ENCODE peak calls at places on chromosomes 13 and 19, in nine cellular contexts. S is lung, F is HFF-Myc, J is fibroblast of mammary gland, U is astrocyte of the spinal cord, N is right lobe of liver, X is fibroblast of pulmonary artery, T is fibroblast of lung, B is Panc1. Y is an unnamed sample.

GRCh38 chr13:110538632-110539031 is 22.9 kb downstream of the RAB20 start:
- DNase-seq in S (no peak), F (no peak), J (peak; percentile 27), U (no peak), N (peak; percentile 47), X (peak; percentile 58), T (no peak), B (no peak), Y (no peak)

GRCh38 chr19:19385900-19386339 is 19.6 kb upstream of the GATAD2A start:
- DNase-seq in S (peak; percentile 48), F (no peak), J (no peak), U (no peak), N (peak; percentile 73), X (no peak), T (peak; percentile 42), B (no peak), Y (no peak)

GRCh38 chr13:28415994-28416411 is 78.9 kb downstream of the FLT1 start:
- DNase-seq in S (no peak), F (no peak), J (no peak), U (no peak), N (no peak), X (no peak), T (no peak), B (no peak), Y (no peak)

GRCh38 chr13:60158321-60158801 is 5.4 kb downstream of the DIAPH3 start:
- DNase-seq in S (no peak), F (no peak), J (no peak), U (no peak), N (no peak), X (no peak), T (no peak), B (no peak), Y (peak; percentile 74)

GRCh38 chr19:6103217-6103644 is 7.1 kb downstream of the RFX2 start:
- DNase-seq in S (peak; percentile 87), F (no peak), J (peak; percentile 92), U (peak; percentile 88), N (peak; percentile 64), X (peak; percentile 95), T (peak; percentile 94), B (no peak), Y (no peak)

GRCh38 chr19:17881701-17882100 is 10.0 kb downstream of the SLC5A5 start:
- DNase-seq in S (no peak), F (no peak), J (no peak), U (no peak), N (no peak), X (no peak), T (no peak), B (no peak), Y (no peak)

GRCh38 chr13:40547545-40548322 is 118.7 kb downstream of the FOXO1 start:
- DNase-seq in S (no peak), F (no peak), J (peak; percentile 60), U (no peak), N (no peak), X (peak; percentile 35), T (no peak), B (no peak), Y (no peak)

GRCh38 chr19:13104848-13105646 is 2.4 kb upstream of the LYL1 start:
- DNase-seq in S (no peak), F (no peak), J (no peak), U (no peak), N (peak; percentile 48), X (no peak), T (no peak), B (no peak), Y (no peak)

GRCh38 chr13:35926859-35927530 is 204.2 kb downstream of the DCLK1 start:
- DNase-seq in S (no peak), F (no peak), J (no peak), U (no peak), N (no peak), X (no peak), T (peak; percentile 14), B (no peak), Y (no peak)

GRCh38 chr13:50524540-50524939 is 319.0 kb downstream of the DLEU7 start:
- DNase-seq in S (no peak), F (no peak), J (no peak), U (no peak), N (peak; percentile 62), X (no peak), T (no peak), B (no peak), Y (no peak)

GRCh38 chr19:31249217-31249616 is 100.0 kb downstream of the TSHZ3 start:
- DNase-seq in S (no peak), F (no peak), J (no peak), U (no peak), N (no peak), X (no peak), T (no peak), B (no peak), Y (no peak)

GRCh38 chr19:56947206-56947605 is 106.7 kb upstream of the PEG3 start:
- DNase-seq in S (no peak), F (no peak), J (no peak), U (no peak), N (no peak), X (no peak), T (no peak), B (no peak), Y (no peak)

GRCh38 chr13:34793301-34793700 is 148.8 kb upstream of the NBEA start:
- DNase-seq in S (no peak), F (no peak), J (no peak), U (no peak), N (no peak), X (no peak), T (no peak), B (no peak), Y (no peak)

GRCh38 chr19:6536138-6536671 is 5.4 kb downstream of the TNFSF9 start:
- DNase-seq in S (peak; percentile 73), F (no peak), J (peak; percentile 41), U (peak; percentile 13), N (no peak), X (peak; percentile 38), T (peak; percentile 36), B (no peak), Y (no peak)

GRCh38 chr13:109275848-109276247 is 510.5 kb downstream of the IRS2 start:
- DNase-seq in S (no peak), F (no peak), J (peak; percentile 31), U (peak; percentile 25), N (no peak), X (no peak), T (peak; percentile 48), B (no peak), Y (no peak)

GRCh38 chr19:43774103-43774939 is 6.5 kb downstream of the KCNN4 start:
- DNase-seq in S (peak; percentile 74), F (no peak), J (peak; percentile 56), U (no peak), N (peak; percentile 73), X (peak; percentile 57), T (peak; percentile 72), B (no peak), Y (no peak)

GRCh38 chr13:98650376-98651107 is 73.6 kb upstream of the STK24 start:
- DNase-seq in S (no peak), F (no peak), J (no peak), U (no peak), N (peak; percentile 37), X (no peak), T (no peak), B (no peak), Y (no peak)

GRCh38 chr19:16457195-16457953 is 14.4 kb downstream of the EPS15L1 start:
- DNase-seq in S (no peak), F (no peak), J (peak; percentile 53), U (no peak), N (peak; percentile 27), X (peak; percentile 53), T (peak; percentile 61), B (no peak), Y (no peak)

GRCh38 chr19:29672933-29673336 is 7.7 kb downstream of the PLEKHF1 start:
- DNase-seq in S (no peak), F (no peak), J (no peak), U (no peak), N (no peak), X (no peak), T (no peak), B (no peak), Y (no peak)

GRCh38 chr13:95902736-95903135 is 150.5 kb downstream of the UGGT2 start:
- DNase-seq in S (no peak), F (no peak), J (no peak), U (no peak), N (no peak), X (peak; percentile 40), T (peak; percentile 8), B (no peak), Y (no peak)

GRCh38 chr19:29583196-29584006 is 22.7 kb upstream of the POP4 start:
- DNase-seq in S (no peak), F (no peak), J (peak; percentile 44), U (no peak), N (no peak), X (peak; percentile 45), T (peak; percentile 20), B (no peak), Y (no peak)

GRCh38 chr13:40123962-40124647 is 468.6 kb downstream of the COG6 start:
- DNase-seq in S (no peak), F (no peak), J (no peak), U (no peak), N (no peak), X (no peak), T (no peak), B (no peak), Y (no peak)

GRCh38 chr19:40009674-40010073 is 12.8 kb downstream of the ZNF546 start:
- DNase-seq in S (no peak), F (no peak), J (no peak), U (no peak), N (no peak), X (no peak), T (no peak), B (no peak), Y (no peak)
- TF ChIP-seq CTCF in S (no peak), F (no peak), J (no peak), U (no peak), N (no peak), X (no peak), T (no peak), B (no peak), Y (no peak)

DNA sequence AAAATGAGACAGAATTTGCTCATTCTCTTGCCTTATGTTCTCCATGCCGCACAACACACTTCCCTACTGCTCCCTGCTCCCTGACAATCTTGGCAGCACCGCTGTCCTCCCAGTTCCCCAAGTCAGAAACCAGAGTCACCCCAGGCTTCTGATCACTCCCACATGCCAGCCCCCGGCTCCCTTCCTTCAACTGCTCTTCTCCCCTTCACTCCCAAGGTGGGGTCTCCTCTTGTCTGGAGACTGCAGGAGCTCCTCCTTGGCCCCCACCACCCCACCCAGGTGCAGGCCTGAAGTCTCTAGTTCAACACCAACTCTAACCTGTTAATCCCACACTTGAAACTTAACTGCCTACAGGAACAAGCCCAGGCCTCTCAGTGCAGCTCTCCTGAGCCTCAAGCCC is 16.8 kb upstream of the AKAP8 start:
- DNase-seq in S (no peak), F (no peak), J (no peak), U (no peak), N (no peak), X (no peak), T (no peak), B (no peak), Y (no peak)
- H3K4me3 ChIP-seq in S (no peak overlapping the region), F (no peak overlapping the region), J (no peak overlapping the region), U (no peak overlapping the region), N (no peak overlapping the region), X (no peak overlapping the region), T (no peak overlapping the region), B (no peak overlapping the region), Y (no peak overlapping the region)

GRCh38 chr19:10230155-10230903 is 802 bp downstream of the S1PR2 start:
- DNase-seq in S (peak; percentile 48), F (no peak), J (no peak), U (no peak), N (peak; percentile 53), X (peak; percentile 61), T (peak; percentile 54), B (no peak), Y (no peak)
- TF ChIP-seq CTCF in S (no peak), F (no peak), J (no peak), U (no peak), N (no peak), X (no peak), T (peak; percentile 11), B (no peak), Y (no peak)

GRCh38 chr19:36023432-36023831 is 9.2 kb downstream of the CLIP3 start:
- DNase-seq in S (no peak), F (no peak), J (no peak), U (no peak), N (no peak), X (no peak), T (no peak), B (no peak), Y (no peak)
- H3K4me3 ChIP-seq in S (no peak overlapping the region), F (no peak overlapping the region), J (no peak overlapping the region), U (no peak overlapping the region), N (no peak overlapping the region), X (no peak overlapping the region), T (no peak overlapping the region), B (no peak overlapping the region), Y (no peak overlapping the region)

Y was measured in epithelial cell of proximal tubule.